ENCODE peak calls at places on chromosomes 11 and 22, in nine cellular contexts. Q, S, U, B, F, A, P, R and J are unnamed samples.

GRCh38 chr11:1622076-1622475 is at the start of gene KRTAP5-4:
- DNase-seq in Q (no peak), S (no peak), U (no peak), B (no peak), F (no peak), A (no peak), P (no peak), R (no peak), J (no peak)

GRCh38 chr11:60786811-60787567 is 1.9 kb downstream of the MS4A10 start:
- DNase-seq in Q (no peak), S (peak), U (no peak), B (peak), F (no peak), A (peak), P (no peak), R (no peak), J (no peak)

GRCh38 chr11:83294208-83294607 is 8.0 kb upstream of the CCDC90B start:
- DNase-seq in Q (no peak), S (no peak), U (no peak), B (no peak), F (no peak), A (no peak), P (no peak), R (no peak), J (no peak)

GRCh38 chr11:36265793-36266628 is 23.2 kb downstream of the COMMD9 start:
- DNase-seq in Q (peak), S (peak), U (peak), B (peak), F (no peak), A (peak), P (peak), R (peak), J (peak)

GRCh38 chr22:40552070-40552469 is 84.4 kb downstream of the MRTFA start:
- DNase-seq in Q (no peak), S (no peak), U (no peak), B (no peak), F (no peak), A (no peak), P (no peak), R (no peak), J (no peak)

GRCh38 chr11:44621784-44622183 is 56.3 kb downstream of the CD82 start:
- DNase-seq in Q (no peak), S (no peak), U (no peak), B (no peak), F (peak), A (no peak), P (no peak), R (peak), J (no peak)

GRCh38 chr11:73225001-73225686 is 7.1 kb downstream of the P2RY2 start:
- DNase-seq in Q (no peak), S (no peak), U (no peak), B (no peak), F (peak), A (no peak), P (no peak), R (no peak), J (no peak)

GRCh38 chr22:23553922-23554870 is 25.9 kb downstream of the IGLL1 start:
- DNase-seq in Q (no peak), S (no peak), U (no peak), B (no peak), F (peak), A (no peak), P (no peak), R (peak), J (no peak)

GRCh38 chr11:67030976-67031375 is 8.0 kb downstream of the SYT12 start:
- DNase-seq in Q (no peak), S (no peak), U (no peak), B (no peak), F (no peak), A (no peak), P (no peak), R (no peak), J (no peak)

GRCh38 chr22:26286091-26286780 is 117.0 kb downstream of the SEZ6L start:
- DNase-seq in Q (no peak), S (no peak), U (no peak), B (no peak), F (no peak), A (no peak), P (no peak), R (no peak), J (no peak)

GRCh38 chr11:115498354-115498753 is 5.9 kb downstream of the CADM1 start:
- DNase-seq in Q (no peak), S (no peak), U (no peak), B (no peak), F (no peak), A (no peak), P (no peak), R (no peak), J (no peak)

GRCh38 chr11:110141812-110142211 is 48.6 kb downstream of the ZC3H12C start:
- DNase-seq in Q (no peak), S (no peak), U (no peak), B (no peak), F (no peak), A (no peak), P (no peak), R (no peak), J (no peak)

GRCh38 chr22:48748113-48748859 is 1079.4 kb downstream of the BRD1 start:
- DNase-seq in Q (no peak), S (no peak), U (no peak), B (no peak), F (peak), A (no peak), P (no peak), R (peak), J (peak)

GRCh38 chr22:49825436-49825835 is 2.2 kb downstream of the BRD1 start:
- DNase-seq in Q (no peak), S (peak), U (no peak), B (peak), F (no peak), A (no peak), P (no peak), R (no peak), J (no peak)